ENCODE peak calls at places on chromosome 7, in nine cellular contexts. One of them, this sample, is unnamed.

GRCh38 chr7:80711521-80711920 is 73.1 kb downstream of the CD36 start:
- DNase-seq in brain microvascular endothelial cell: no peak
- DNase-seq in uterus: no peak
- DNase-seq in gastrocnemius medialis: peak; percentile 13
- DNase-seq in pancreas: no peak
- DNase-seq in tibial artery: no peak
- DNase-seq in A549: peak; percentile 38
- DNase-seq in foreskin fibroblast: peak; percentile 72
- DNase-seq in colonic mucosa: no peak
- DNase-seq in this sample: peak; percentile 43

GRCh38 chr7:92244803-92245486 is 769 bp downstream of the KRIT1 start:
- DNase-seq in colonic mucosa: no peak
- DNase-seq in uterus: no peak
- DNase-seq in gastrocnemius medialis: no peak
- DNase-seq in foreskin fibroblast: no peak
- DNase-seq in tibial artery: no peak
- DNase-seq in brain microvascular endothelial cell: no peak
- DNase-seq in A549: no peak
- DNase-seq in pancreas: no peak
- DNase-seq in this sample: peak; percentile 8

GRCh38 chr7:23043441-23043840 is 29.5 kb upstream of the HYCC1 start:
- DNase-seq in pancreas: no peak
- DNase-seq in tibial artery: no peak
- DNase-seq in brain microvascular endothelial cell: no peak
- DNase-seq in A549: peak; percentile 29
- DNase-seq in uterus: no peak
- DNase-seq in gastrocnemius medialis: no peak
- DNase-seq in colonic mucosa: no peak
- DNase-seq in foreskin fibroblast: no peak
- DNase-seq in this sample: peak; percentile 26

GRCh38 chr7:94512735-94513564 is 3.3 kb downstream of the CASD1 start:
- DNase-seq in foreskin fibroblast: no peak
- DNase-seq in colonic mucosa: peak; percentile 63
- DNase-seq in pancreas: no peak
- DNase-seq in gastrocnemius medialis: no peak
- DNase-seq in tibial artery: no peak
- DNase-seq in A549: no peak
- DNase-seq in uterus: no peak
- DNase-seq in brain microvascular endothelial cell: no peak
- DNase-seq in this sample: no peak

GRCh38 chr7:11427686-11428273 is 404.2 kb downstream of the THSD7A start:
- DNase-seq in foreskin fibroblast: peak; percentile 45
- DNase-seq in colonic mucosa: no peak
- DNase-seq in A549: peak; percentile 76
- DNase-seq in brain microvascular endothelial cell: peak; percentile 44
- DNase-seq in gastrocnemius medialis: no peak
- DNase-seq in tibial artery: no peak
- DNase-seq in uterus: no peak
- DNase-seq in pancreas: no peak
- DNase-seq in this sample: peak; percentile 76

GRCh38 chr7:17099083-17099973 is 199.1 kb upstream of the AHR start:
- DNase-seq in brain microvascular endothelial cell: no peak
- DNase-seq in foreskin fibroblast: peak; percentile 43
- DNase-seq in uterus: no peak
- DNase-seq in tibial artery: no peak
- DNase-seq in colonic mucosa: peak; percentile 79
- DNase-seq in pancreas: peak; percentile 86
- DNase-seq in gastrocnemius medialis: no peak
- DNase-seq in A549: peak; percentile 93
- DNase-seq in this sample: no peak

GRCh38 chr7:20514364-20514763 is 101.1 kb upstream of the ABCB5 start:
- DNase-seq in tibial artery: no peak
- DNase-seq in gastrocnemius medialis: no peak
- DNase-seq in brain microvascular endothelial cell: peak; percentile 2
- DNase-seq in A549: no peak
- DNase-seq in pancreas: peak; percentile 35
- DNase-seq in colonic mucosa: no peak
- DNase-seq in uterus: no peak
- DNase-seq in foreskin fibroblast: no peak
- DNase-seq in this sample: peak; percentile 88

GRCh38 chr7:70574970-70575799 is 556.8 kb upstream of the GALNT17 start:
- DNase-seq in colonic mucosa: no peak
- DNase-seq in tibial artery: no peak
- DNase-seq in pancreas: no peak
- DNase-seq in A549: no peak
- DNase-seq in foreskin fibroblast: no peak
- DNase-seq in uterus: no peak
- DNase-seq in gastrocnemius medialis: no peak
- DNase-seq in brain microvascular endothelial cell: no peak
- DNase-seq in this sample: peak; percentile 63

GRCh38 chr7:90850516-90850915 is 254.4 kb downstream of the CDK14 start:
- DNase-seq in pancreas: no peak
- DNase-seq in gastrocnemius medialis: no peak
- DNase-seq in tibial artery: no peak
- DNase-seq in brain microvascular endothelial cell: no peak
- DNase-seq in A549: no peak
- DNase-seq in colonic mucosa: no peak
- DNase-seq in foreskin fibroblast: no peak
- DNase-seq in uterus: no peak
- DNase-seq in this sample: no peak

GRCh38 chr7:6479067-6479466 is 31.3 kb upstream of the DAGLB start:
- DNase-seq in colonic mucosa: no peak
- DNase-seq in gastrocnemius medialis: no peak
- DNase-seq in pancreas: no peak
- DNase-seq in uterus: no peak
- DNase-seq in A549: no peak
- DNase-seq in foreskin fibroblast: no peak
- DNase-seq in tibial artery: no peak
- DNase-seq in brain microvascular endothelial cell: no peak
- DNase-seq in this sample: no peak

GRCh38 chr7:107392811-107393210 is 77.0 kb upstream of the GPR22 start:
- DNase-seq in A549: no peak
- DNase-seq in tibial artery: no peak
- DNase-seq in brain microvascular endothelial cell: no peak
- DNase-seq in gastrocnemius medialis: no peak
- DNase-seq in foreskin fibroblast: no peak
- DNase-seq in colonic mucosa: no peak
- DNase-seq in uterus: no peak
- DNase-seq in pancreas: no peak
- DNase-seq in this sample: no peak

GRCh38 chr7:98107313-98107691 is 640 bp downstream of the LMTK2 start:
- DNase-seq in uterus: no peak
- DNase-seq in A549: peak; percentile 19
- DNase-seq in tibial artery: no peak
- DNase-seq in foreskin fibroblast: no peak
- DNase-seq in colonic mucosa: no peak
- DNase-seq in gastrocnemius medialis: no peak
- DNase-seq in pancreas: no peak
- DNase-seq in brain microvascular endothelial cell: no peak
- DNase-seq in this sample: no peak

GRCh38 chr7:104156842-104157277 is 51.0 kb downstream of the ORC5 start:
- DNase-seq in uterus: no peak
- DNase-seq in gastrocnemius medialis: no peak
- DNase-seq in tibial artery: no peak
- DNase-seq in foreskin fibroblast: no peak
- DNase-seq in colonic mucosa: no peak
- DNase-seq in brain microvascular endothelial cell: no peak
- DNase-seq in A549: peak; percentile 48
- DNase-seq in pancreas: no peak
- DNase-seq in this sample: peak; percentile 55

DNA sequence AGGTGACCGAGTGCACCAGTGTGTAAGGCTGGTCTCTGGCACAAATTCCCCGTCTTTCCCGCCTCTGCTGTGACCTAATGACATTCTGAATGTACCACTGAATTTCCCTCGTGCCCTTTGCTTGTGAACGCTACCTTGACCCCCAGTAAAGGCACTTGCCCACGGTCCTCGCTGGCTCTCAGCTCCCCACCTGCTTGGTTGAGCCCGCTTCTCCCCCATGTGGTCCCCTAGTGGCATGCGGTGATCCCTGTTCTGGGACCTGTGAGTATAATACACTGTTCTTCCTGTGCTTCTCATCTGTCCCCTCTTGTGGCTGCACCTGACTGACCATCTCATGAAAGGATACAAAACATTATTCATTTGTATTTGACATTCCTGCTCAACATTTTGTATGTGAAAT is 495.7 kb downstream of the INHBA start:
- DNase-seq in pancreas: no peak
- DNase-seq in uterus: no peak
- DNase-seq in tibial artery: no peak
- DNase-seq in A549: no peak
- DNase-seq in brain microvascular endothelial cell: no peak
- DNase-seq in colonic mucosa: no peak
- DNase-seq in gastrocnemius medialis: no peak
- DNase-seq in foreskin fibroblast: no peak
- DNase-seq in this sample: no peak
- TF ChIP-seq CTCF in pancreas: no peak
- TF ChIP-seq CTCF in uterus: no peak
- TF ChIP-seq CTCF in tibial artery: no peak
- TF ChIP-seq CTCF in A549: no peak
- TF ChIP-seq CTCF in brain microvascular endothelial cell: no peak
- TF ChIP-seq CTCF in colonic mucosa: no peak
- TF ChIP-seq CTCF in gastrocnemius medialis: no peak
- TF ChIP-seq CTCF in foreskin fibroblast: no peak
- TF ChIP-seq CTCF in this sample: no peak

GRCh38 chr7:134085315-134085714 is 41.8 kb upstream of the LRGUK start:
- DNase-seq in foreskin fibroblast: no peak
- DNase-seq in A549: no peak
- DNase-seq in brain microvascular endothelial cell: no peak
- DNase-seq in colonic mucosa: no peak
- DNase-seq in pancreas: no peak
- DNase-seq in tibial artery: no peak
- DNase-seq in gastrocnemius medialis: no peak
- DNase-seq in uterus: no peak
- DNase-seq in this sample: no peak
- H3K4me3 ChIP-seq in foreskin fibroblast: no peak overlapping the region
- H3K4me3 ChIP-seq in A549: no peak overlapping the region
- H3K4me3 ChIP-seq in brain microvascular endothelial cell: no peak overlapping the region
- H3K4me3 ChIP-seq in colonic mucosa: no peak overlapping the region
- H3K4me3 ChIP-seq in pancreas: no peak overlapping the region
- H3K4me3 ChIP-seq in tibial artery: no peak overlapping the region
- H3K4me3 ChIP-seq in gastrocnemius medialis: no peak overlapping the region
- H3K4me3 ChIP-seq in uterus: no peak overlapping the region
- H3K4me3 ChIP-seq in this sample: no peak overlapping the region

GRCh38 chr7:158407581-158408331 is 179.9 kb downstream of the PTPRN2 start:
- DNase-seq in colonic mucosa: no peak
- DNase-seq in brain microvascular endothelial cell: peak; percentile 36
- DNase-seq in tibial artery: no peak
- DNase-seq in pancreas: no peak
- DNase-seq in A549: peak; percentile 76
- DNase-seq in uterus: no peak
- DNase-seq in gastrocnemius medialis: no peak
- DNase-seq in foreskin fibroblast: peak; percentile 3
- DNase-seq in this sample: peak; percentile 34
- TF ChIP-seq CTCF in colonic mucosa: no peak
- TF ChIP-seq CTCF in brain microvascular endothelial cell: no peak
- TF ChIP-seq CTCF in tibial artery: no peak
- TF ChIP-seq CTCF in pancreas: no peak
- TF ChIP-seq CTCF in A549: peak; percentile 68
- TF ChIP-seq CTCF in uterus: no peak
- TF ChIP-seq CTCF in gastrocnemius medialis: no peak
- TF ChIP-seq CTCF in foreskin fibroblast: no peak
- TF ChIP-seq CTCF in this sample: peak; percentile 20

GRCh38 chr7:74604326-74605020 is 53.0 kb upstream of the GTF2I start:
- DNase-seq in tibial artery: peak; percentile 88
- DNase-seq in uterus: no peak
- DNase-seq in gastrocnemius medialis: peak; percentile 89
- DNase-seq in brain microvascular endothelial cell: no peak
- DNase-seq in foreskin fibroblast: no peak
- DNase-seq in A549: peak; percentile 43
- DNase-seq in pancreas: peak; percentile 52
- DNase-seq in colonic mucosa: peak; percentile 76
- DNase-seq in this sample: no peak

GRCh38 chr7:74606101-74606908 is 51.2 kb upstream of the GTF2I start:
- DNase-seq in tibial artery: peak; percentile 80
- DNase-seq in foreskin fibroblast: peak; percentile 28
- DNase-seq in A549: no peak
- DNase-seq in uterus: no peak
- DNase-seq in brain microvascular endothelial cell: no peak
- DNase-seq in gastrocnemius medialis: peak; percentile 70
- DNase-seq in pancreas: peak; percentile 50
- DNase-seq in colonic mucosa: peak; percentile 38
- DNase-seq in this sample: no peak

GRCh38 chr7:74612015-74612829 is 45.3 kb upstream of the GTF2I start:
- DNase-seq in brain microvascular endothelial cell: peak; percentile 33
- DNase-seq in colonic mucosa: no peak
- DNase-seq in pancreas: peak; percentile 32
- DNase-seq in tibial artery: no peak
- DNase-seq in foreskin fibroblast: no peak
- DNase-seq in A549: peak; percentile 55
- DNase-seq in gastrocnemius medialis: no peak
- DNase-seq in uterus: no peak
- DNase-seq in this sample: peak; percentile 65

GRCh38 chr7:74606909-74607255 is 50.6 kb upstream of the GTF2I start:
- DNase-seq in brain microvascular endothelial cell: no peak
- DNase-seq in A549: no peak
- DNase-seq in pancreas: no peak
- DNase-seq in uterus: no peak
- DNase-seq in colonic mucosa: no peak
- DNase-seq in foreskin fibroblast: no peak
- DNase-seq in tibial artery: no peak
- DNase-seq in gastrocnemius medialis: no peak
- DNase-seq in this sample: no peak
- H3K4me3 ChIP-seq in brain microvascular endothelial cell: peak overlapping the region; percentile 38
- H3K4me3 ChIP-seq in A549: peak overlapping the region; percentile 27
- H3K4me3 ChIP-seq in pancreas: peak overlapping the region; percentile 43
- H3K4me3 ChIP-seq in uterus: peak overlapping the region; percentile 41
- H3K4me3 ChIP-seq in colonic mucosa: peak overlapping the region; percentile 39
- H3K4me3 ChIP-seq in foreskin fibroblast: peak overlapping the region; percentile 29
- H3K4me3 ChIP-seq in tibial artery: peak overlapping the region; percentile 44
- H3K4me3 ChIP-seq in gastrocnemius medialis: peak overlapping the region; percentile 54
- H3K4me3 ChIP-seq in this sample: no peak overlapping the region

DNA sequence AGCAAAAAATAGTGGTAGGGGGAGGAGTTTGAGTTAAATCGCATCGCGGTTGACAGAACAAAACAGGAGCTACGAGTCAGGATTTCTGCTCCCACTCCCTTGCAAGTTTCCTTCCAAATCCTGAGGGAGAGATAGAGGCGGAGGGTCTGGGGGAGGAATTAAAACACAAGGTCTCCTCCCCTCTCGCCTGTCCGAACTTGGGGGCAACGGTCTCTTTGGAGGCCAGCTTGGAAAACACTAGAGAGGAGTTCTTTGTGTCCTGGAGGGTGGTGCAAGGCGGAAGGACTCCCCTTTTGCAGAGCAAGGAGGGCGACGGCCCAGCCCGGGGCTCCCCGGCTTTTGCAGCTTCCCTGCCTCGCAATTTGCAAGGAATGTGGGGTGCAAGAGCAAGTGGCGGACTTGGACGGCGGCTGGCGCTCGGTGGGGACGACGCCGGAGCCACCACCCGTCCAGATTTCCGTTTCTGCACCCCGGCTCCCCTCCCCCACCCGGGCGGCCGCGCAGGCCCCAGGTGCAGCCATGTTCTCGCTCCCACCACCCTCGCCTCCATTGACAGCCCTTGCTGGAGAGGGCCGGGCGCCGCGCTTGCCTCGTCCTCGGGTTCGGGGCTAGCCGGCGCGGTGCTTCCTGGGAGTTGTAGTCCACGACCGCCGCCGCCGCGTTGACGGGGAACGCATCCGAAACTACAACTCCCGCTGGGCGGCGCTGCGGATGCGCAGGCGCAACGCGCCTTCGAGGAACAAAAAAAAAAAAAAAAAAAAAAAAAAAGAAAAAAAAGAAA is 417 bp upstream of the GTF2I start:
- DNase-seq in gastrocnemius medialis: peak; percentile 97
- DNase-seq in brain microvascular endothelial cell: peak; percentile 94
- DNase-seq in A549: peak; percentile 98
- DNase-seq in pancreas: peak; percentile 98
- DNase-seq in uterus: peak; percentile 97
- DNase-seq in colonic mucosa: peak; percentile 98
- DNase-seq in foreskin fibroblast: peak; percentile 96
- DNase-seq in tibial artery: peak; percentile 98
- DNase-seq in this sample: peak; percentile 98
- TF ChIP-seq CTCF in gastrocnemius medialis: no peak
- TF ChIP-seq CTCF in brain microvascular endothelial cell: peak; percentile 30
- TF ChIP-seq CTCF in A549: no peak
- TF ChIP-seq CTCF in pancreas: no peak
- TF ChIP-seq CTCF in uterus: peak; percentile 13
- TF ChIP-seq CTCF in colonic mucosa: no peak
- TF ChIP-seq CTCF in foreskin fibroblast: peak; percentile 22
- TF ChIP-seq CTCF in tibial artery: no peak
- TF ChIP-seq CTCF in this sample: no peak